ENCODE peak calls at places on chromosomes 11 and 22, in six cellular contexts. Z, W, R, J, X and U are unnamed samples.

GRCh38 chr11:38456371-38456770 is 1858.3 kb upstream of the RAG2 start:
- DNase-seq in Z (no peak), W (no peak), R (no peak), J (no peak), X (no peak), U (no peak)

GRCh38 chr11:104573431-104573830 is 324.8 kb downstream of the CASP12 start:
- DNase-seq in Z (peak; percentile 47), W (no peak), R (no peak), J (peak; percentile 63), X (no peak), U (peak; percentile 69)

GRCh38 chr22:20027966-20028854 is 7.3 kb downstream of the TANGO2 start:
- DNase-seq in Z (peak; percentile 20), W (no peak), R (peak; percentile 52), J (no peak), X (no peak), U (peak; percentile 37)

GRCh38 chr11:35812850-35813249 is 131.0 kb upstream of the LDLRAD3 start:
- DNase-seq in Z (no peak), W (no peak), R (no peak), J (peak; percentile 22), X (no peak), U (peak; percentile 43)

GRCh38 chr11:12086271-12087074 is 23.9 kb upstream of the MICAL2 start:
- DNase-seq in Z (peak; percentile 95), W (peak; percentile 98), R (no peak), J (peak; percentile 82), X (no peak), U (peak; percentile 94)

GRCh38 chr11:40514124-40514523 is 945.3 kb downstream of the LRRC4C start:
- DNase-seq in Z (no peak), W (no peak), R (no peak), J (peak; percentile 2), X (no peak), U (no peak)

GRCh38 chr11:29435421-29435820 is 581.4 kb downstream of the KCNA4 start:
- DNase-seq in Z (peak; percentile 46), W (no peak), R (no peak), J (peak; percentile 35), X (no peak), U (peak; percentile 36)

GRCh38 chr11:8910662-8911039 is 338 bp upstream of the AKIP1 start:
- DNase-seq in Z (no peak), W (no peak), R (no peak), J (no peak), X (no peak), U (no peak)

GRCh38 chr11:72354356-72355115 is 79.8 kb downstream of the CLPB start:
- DNase-seq in Z (peak; percentile 20), W (no peak), R (no peak), J (no peak), X (no peak), U (peak; percentile 16)

GRCh38 chr22:44143596-44143995 is 37.1 kb upstream of the PARVG start:
- DNase-seq in Z (no peak), W (no peak), R (no peak), J (no peak), X (no peak), U (no peak)

GRCh38 chr11:107493117-107493516 is 35.5 kb upstream of the CWF19L2 start:
- DNase-seq in Z (peak; percentile 48), W (no peak), R (no peak), J (peak; percentile 3), X (no peak), U (peak; percentile 11)

GRCh38 chr22:27749597-27750225 is 51.8 kb downstream of the MN1 start:
- DNase-seq in Z (peak; percentile 6), W (no peak), R (no peak), J (no peak), X (no peak), U (peak; percentile 51)

GRCh38 chr11:12090061-12090572 is 20.3 kb upstream of the MICAL2 start:
- DNase-seq in Z (no peak), W (no peak), R (peak; percentile 30), J (no peak), X (no peak), U (peak; percentile 48)

GRCh38 chr11:79809487-79809886 is 368.7 kb upstream of the TENM4 start:
- DNase-seq in Z (no peak), W (no peak), R (no peak), J (no peak), X (no peak), U (no peak)

GRCh38 chr11:13720940-13721339 is 52.5 kb downstream of the FAR1 start:
- DNase-seq in Z (no peak), W (no peak), R (no peak), J (no peak), X (no peak), U (no peak)

GRCh38 chr22:47090591-47091240 is 328.3 kb downstream of the TBC1D22A start:
- DNase-seq in Z (peak; percentile 34), W (no peak), R (no peak), J (no peak), X (no peak), U (peak; percentile 48)

GRCh38 chr11:117199061-117199915 is at the start of gene TAGLN:
- DNase-seq in Z (peak; percentile 97), W (peak; percentile 87), R (no peak), J (peak; percentile 52), X (no peak), U (peak; percentile 95)
- H3K4me3 ChIP-seq in Z (peak within 1 kb of the TSS; percentile 69), W (peak within 1 kb of the TSS; percentile 99), R (no peak within 1 kb of the TSS), J (peak within 1 kb of the TSS; percentile 39), X (peak within 1 kb of the TSS; percentile 28), U (peak within 1 kb of the TSS; percentile 67)

GRCh38 chr11:128469220-128469619 is 118.1 kb downstream of the ETS1 start:
- DNase-seq in Z (no peak), W (no peak), R (peak; percentile 97), J (no peak), X (no peak), U (no peak)
- TF ChIP-seq CTCF in Z (no peak), W (no peak), R (peak; percentile 71), J (no peak), X (no peak), U (no peak)

GRCh38 chr11:46330154-46330886 is 16.9 kb upstream of the DGKZ start:
- DNase-seq in Z (no peak), W (no peak), R (no peak), J (no peak), X (no peak), U (no peak)

GRCh38 chr11:46332093-46332567 is 15.1 kb upstream of the DGKZ start:
- DNase-seq in Z (no peak), W (no peak), R (no peak), J (no peak), X (no peak), U (no peak)

GRCh38 chr11:46332568-46333128 is 14.6 kb upstream of the DGKZ start:
- DNase-seq in Z (no peak), W (no peak), R (no peak), J (no peak), X (no peak), U (no peak)

GRCh38 chr11:46331653-46331984 is 15.6 kb upstream of the DGKZ start:
- DNase-seq in Z (no peak), W (no peak), R (no peak), J (no peak), X (no peak), U (no peak)

DNA sequence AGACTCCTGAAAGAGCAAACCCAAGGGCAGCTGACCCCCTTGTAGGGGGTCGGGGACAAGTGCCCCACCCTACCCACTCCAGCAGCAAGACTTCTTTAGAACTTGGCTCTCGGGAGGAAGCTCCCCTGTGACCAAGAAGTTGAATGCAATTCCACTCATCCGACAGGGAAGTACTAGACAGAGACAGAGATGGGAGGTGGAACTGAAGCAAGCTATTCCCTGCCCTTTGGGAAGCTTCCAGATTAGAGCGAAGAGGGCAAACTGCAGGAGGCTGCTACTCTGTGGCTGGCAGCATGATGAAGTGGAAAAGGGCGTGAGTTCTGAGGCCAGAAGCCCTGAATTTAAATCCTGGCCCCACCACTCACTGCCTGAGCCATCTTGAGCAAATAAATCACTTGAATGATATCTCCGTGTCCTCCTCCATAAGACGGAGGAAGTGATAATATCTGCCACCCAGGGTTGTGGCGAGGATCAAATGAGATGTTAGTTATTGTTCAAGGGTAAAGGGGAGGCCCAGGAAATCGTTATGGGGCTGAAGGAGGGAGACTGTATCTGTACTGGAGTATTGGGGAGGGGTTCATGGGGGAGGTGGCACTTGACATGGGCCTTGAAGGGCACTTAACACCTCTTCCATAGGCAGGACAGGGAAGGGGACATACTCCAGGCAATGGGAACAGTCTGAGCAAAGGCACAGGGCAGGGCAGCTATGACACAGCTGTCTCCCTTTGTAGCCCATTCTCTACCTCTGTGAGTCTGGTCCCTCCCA is 16.2 kb upstream of the DGKZ start:
- DNase-seq in Z (no peak), W (no peak), R (no peak), J (no peak), X (no peak), U (no peak)
- H3K4me3 ChIP-seq in Z (no peak overlapping the region), W (no peak overlapping the region), R (no peak overlapping the region), J (no peak overlapping the region), X (no peak overlapping the region), U (no peak overlapping the region)

DNA sequence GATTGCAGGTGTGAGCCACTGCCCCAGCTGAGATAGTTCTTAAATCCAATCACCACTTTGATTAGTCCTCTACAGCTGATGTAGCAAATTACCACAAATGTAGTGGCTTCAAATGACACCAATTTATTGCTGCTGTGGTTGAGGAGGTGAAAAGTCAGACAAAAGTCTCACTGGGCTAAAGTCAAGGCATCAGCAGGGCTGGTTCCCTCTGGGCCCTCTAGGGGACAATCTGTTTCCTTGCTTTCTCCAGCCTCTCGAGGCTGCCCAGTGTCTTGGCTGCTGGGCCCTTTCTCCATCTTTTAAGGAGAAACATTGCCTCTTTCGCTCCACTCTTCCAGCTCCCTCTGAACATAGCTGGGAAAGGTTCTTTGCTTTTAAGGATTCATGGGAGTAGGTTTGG is 50.5 kb upstream of the SHANK2 start:
- DNase-seq in Z (no peak), W (no peak), R (no peak), J (no peak), X (no peak), U (no peak)
- TF ChIP-seq CTCF in Z (peak; percentile 46), W (no peak), R (peak; percentile 25), J (no peak), X (no peak), U (no peak)

GRCh38 chr11:46281374-46281831 is 3.9 kb downstream of the CREB3L1 start:
- DNase-seq in Z (no peak), W (no peak), R (no peak), J (no peak), X (no peak), U (peak; percentile 59)

GRCh38 chr11:46278387-46279173 is 1.1 kb downstream of the CREB3L1 start:
- DNase-seq in Z (peak; percentile 55), W (no peak), R (no peak), J (no peak), X (peak; percentile 72), U (peak; percentile 60)

GRCh38 chr11:46277313-46277622 is 194 bp upstream of the CREB3L1 start:
- DNase-seq in Z (peak; percentile 66), W (no peak), R (no peak), J (no peak), X (no peak), U (peak; percentile 70)

GRCh38 chr11:46277623-46278386 is at the start of gene CREB3L1:
- DNase-seq in Z (no peak), W (no peak), R (no peak), J (no peak), X (peak; percentile 83), U (no peak)

GRCh38 chr11:46279393-46280099 is 2.1 kb downstream of the CREB3L1 start:
- DNase-seq in Z (peak; percentile 55), W (no peak), R (no peak), J (no peak), X (peak; percentile 39), U (peak; percentile 83)
- H3K4me3 ChIP-seq in Z (peak overlapping the region; percentile 92), W (peak overlapping the region; percentile 95), R (no peak overlapping the region), J (peak overlapping the region; percentile 90), X (peak overlapping the region; percentile 96), U (peak overlapping the region; percentile 96)